ENCODE peak calls at places on chromosomes 16 and 17, in seven cellular contexts. V, J, U, C, E, Z and L are unnamed samples.

GRCh38 chr17:79612468-79613194 is 1.8 kb upstream of the RBFOX3 start:
- DNase-seq in C (no peak), E (peak), J (no peak), V (peak), Z (peak), U (peak), L (peak)

GRCh38 chr17:76270770-76271668 is 5.9 kb downstream of the UBALD2 start:
- DNase-seq in Z (no peak), U (no peak), E (no peak), C (no peak), V (no peak), J (no peak), L (no peak)

GRCh38 chr17:47719411-47720152 is 13.5 kb upstream of the TBX21 start:
- DNase-seq in C (no peak), E (no peak), U (peak), Z (peak), J (no peak), V (peak), L (peak)

GRCh38 chr17:35895602-35896001 is 15.4 kb upstream of the CCL5 start:
- DNase-seq in C (no peak), U (no peak), V (no peak), E (no peak), J (no peak), Z (peak), L (no peak)

GRCh38 chr17:42920922-42921321 is 20.3 kb downstream of the G6PC1 start:
- DNase-seq in C (no peak), U (no peak), Z (no peak), V (no peak), J (no peak), E (no peak), L (no peak)

GRCh38 chr17:5509482-5509881 is 23.1 kb downstream of the MIS12 start:
- DNase-seq in C (no peak), J (no peak), Z (no peak), V (peak), E (no peak), U (peak), L (no peak)

GRCh38 chr17:60971515-60972369 is 294.1 kb downstream of the BCAS3 start:
- DNase-seq in J (peak), U (peak), Z (peak), V (peak), C (no peak), E (no peak), L (peak)

GRCh38 chr17:73895157-73895556 is 250.9 kb upstream of the SDK2 start:
- DNase-seq in C (no peak), Z (no peak), E (no peak), U (no peak), J (no peak), V (no peak), L (no peak)

GRCh38 chr17:8629371-8630226 is 926 bp downstream of the MYH10 start:
- DNase-seq in Z (peak), J (no peak), U (peak), E (peak), V (no peak), C (peak), L (peak)

GRCh38 chr16:4918790-4919210 is 18.1 kb downstream of the PPL start:
- DNase-seq in E (no peak), U (no peak), C (no peak), V (no peak), J (no peak), Z (no peak), L (no peak)

GRCh38 chr17:70059649-70060048 is 15.4 kb upstream of the KCNJ16 start:
- DNase-seq in V (no peak), Z (no peak), J (no peak), U (no peak), E (no peak), C (no peak), L (no peak)

GRCh38 chr17:73232587-73233373 is 28.9 kb downstream of the CPSF4L start:
- DNase-seq in E (no peak), C (no peak), J (no peak), U (peak), Z (peak), V (no peak), L (peak)

GRCh38 chr17:82536220-82537201 is 17.0 kb downstream of the FOXK2 start:
- DNase-seq in C (no peak), E (no peak), J (no peak), U (peak), Z (peak), V (no peak), L (peak)

GRCh38 chr17:17808706-17809432 is 27.9 kb downstream of the SREBF1 start:
- DNase-seq in Z (no peak), U (peak), V (no peak), E (no peak), J (no peak), C (no peak), L (no peak)

GRCh38 chr17:7853693-7854043 is 1.2 kb upstream of the TMEM88 start:
- DNase-seq in C (no peak), Z (no peak), V (no peak), J (no peak), U (no peak), E (no peak), L (no peak)

GRCh38 chr16:82881517-82881916 is 254.7 kb downstream of the CDH13 start:
- DNase-seq in Z (no peak), V (no peak), C (no peak), E (no peak), J (no peak), U (no peak), L (no peak)

GRCh38 chr17:10172241-10172741 is 26.1 kb downstream of the GAS7 start:
- DNase-seq in U (no peak), E (no peak), J (no peak), C (no peak), V (no peak), Z (no peak), L (no peak)

GRCh38 chr17:47324224-47325020 is 667 bp downstream of the EFCAB13 start:
- DNase-seq in J (peak), U (peak), E (peak), V (peak), C (peak), Z (peak), L (peak)

GRCh38 chr16:80006175-80006895 is 405.8 kb upstream of the MAF start:
- DNase-seq in V (no peak), U (peak), Z (no peak), C (no peak), E (peak), J (no peak), L (no peak)

GRCh38 chr16:59971264-59971663 is 1237.1 kb upstream of the GOT2 start:
- DNase-seq in U (no peak), C (no peak), Z (no peak), E (no peak), V (no peak), J (no peak), L (no peak)

GRCh38 chr16:6562985-6563384 is 769.7 kb upstream of the RBFOX1 start:
- DNase-seq in E (no peak), J (no peak), V (no peak), C (no peak), Z (no peak), U (no peak), L (no peak)

GRCh38 chr17:63029520-63029919 is 63.5 kb downstream of the TANC2 start:
- DNase-seq in Z (peak), J (no peak), U (no peak), C (no peak), V (peak), E (no peak), L (peak)

GRCh38 chr17:8792646-8793045 is 6.5 kb downstream of the MFSD6L start:
- DNase-seq in V (no peak), C (no peak), J (no peak), U (no peak), E (no peak), Z (no peak), L (no peak)

GRCh38 chr17:76278952-76279741 is 14.0 kb downstream of the UBALD2 start:
- DNase-seq in J (peak), V (peak), C (peak), U (peak), E (peak), Z (peak), L (peak)

GRCh38 chr17:48132375-48132774 is 24.8 kb downstream of the SNX11 start:
- DNase-seq in C (no peak), J (no peak), U (no peak), E (no peak), Z (no peak), V (no peak), L (no peak)

GRCh38 chr17:55743103-55743679 is 7.7 kb upstream of the PCTP start:
- DNase-seq in E (no peak), U (peak), Z (no peak), J (no peak), V (no peak), C (no peak), L (no peak)

GRCh38 chr16:50796829-50797228 is 54.9 kb downstream of the CYLD start:
- DNase-seq in U (no peak), Z (no peak), C (no peak), V (no peak), J (no peak), E (no peak), L (no peak)

GRCh38 chr16:12132290-12132689 is 155.8 kb downstream of the SNX29 start:
- DNase-seq in Z (no peak), J (no peak), C (no peak), E (no peak), U (no peak), V (no peak), L (no peak)

GRCh38 chr16:84069540-84069939 is 26.9 kb upstream of the SLC38A8 start:
- DNase-seq in J (no peak), V (no peak), U (no peak), Z (no peak), E (no peak), C (no peak), L (no peak)

GRCh38 chr17:17398928-17399926 is 77.6 kb upstream of the MED9 start:
- DNase-seq in J (no peak), C (no peak), Z (no peak), U (peak), E (peak), V (no peak), L (no peak)

GRCh38 chr17:65678534-65678933 is 117.1 kb upstream of the AXIN2 start:
- DNase-seq in C (no peak), V (no peak), Z (no peak), U (no peak), E (no peak), J (no peak), L (peak)

GRCh38 chr17:1647802-1648581 is 1.7 kb downstream of the RILP start:
- DNase-seq in C (no peak), Z (no peak), V (no peak), U (no peak), J (no peak), E (peak), L (no peak)

GRCh38 chr17:8941520-8941919 is 24.0 kb downstream of the PIK3R5 start:
- DNase-seq in E (peak), V (no peak), C (peak), J (peak), Z (no peak), U (no peak), L (no peak)